ENCODE peak calls at places on chromosomes 2 and 18, in six cellular contexts. One of them, this sample, is unnamed.

GRCh38 chr2:3491306-3491705 is 28.0 kb downstream of the ADI1 start:
- DNase-seq in K562: no peak
- DNase-seq in spleen: no peak
- DNase-seq in BE2C: no peak
- DNase-seq in A549: no peak
- DNase-seq in left ventricle myocardium inferior: no peak
- DNase-seq in this sample: no peak

GRCh38 chr18:44238449-44238848 is 442.2 kb upstream of the SETBP1 start:
- DNase-seq in spleen: no peak
- DNase-seq in BE2C: no peak
- DNase-seq in A549: no peak
- DNase-seq in left ventricle myocardium inferior: no peak
- DNase-seq in K562: no peak
- DNase-seq in this sample: no peak

GRCh38 chr2:101371635-101372034 is 15.7 kb downstream of the CREG2 start:
- DNase-seq in spleen: no peak
- DNase-seq in A549: no peak
- DNase-seq in K562: no peak
- DNase-seq in BE2C: no peak
- DNase-seq in left ventricle myocardium inferior: no peak
- DNase-seq in this sample: no peak

GRCh38 chr18:5519448-5520362 is 24.1 kb downstream of the EPB41L3 start:
- DNase-seq in K562: no peak
- DNase-seq in left ventricle myocardium inferior: no peak
- DNase-seq in A549: no peak
- DNase-seq in spleen: no peak
- DNase-seq in BE2C: no peak
- DNase-seq in this sample: peak; percentile 71

GRCh38 chr2:99240431-99240830 is 15.0 kb downstream of the LYG2 start:
- DNase-seq in BE2C: no peak
- DNase-seq in left ventricle myocardium inferior: no peak
- DNase-seq in spleen: no peak
- DNase-seq in A549: no peak
- DNase-seq in K562: no peak
- DNase-seq in this sample: no peak

GRCh38 chr2:17805717-17806354 is 10.4 kb upstream of the MSGN1 start:
- DNase-seq in K562: no peak
- DNase-seq in left ventricle myocardium inferior: no peak
- DNase-seq in A549: no peak
- DNase-seq in spleen: peak; percentile 67
- DNase-seq in BE2C: no peak
- DNase-seq in this sample: no peak

GRCh38 chr2:10499275-10499907 is 51.3 kb upstream of the ODC1 start:
- DNase-seq in A549: no peak
- DNase-seq in left ventricle myocardium inferior: no peak
- DNase-seq in K562: no peak
- DNase-seq in BE2C: no peak
- DNase-seq in spleen: peak; percentile 25
- DNase-seq in this sample: no peak

GRCh38 chr2:74045454-74045853 is 60.7 kb downstream of the TET3 start:
- DNase-seq in A549: no peak
- DNase-seq in spleen: no peak
- DNase-seq in BE2C: no peak
- DNase-seq in K562: no peak
- DNase-seq in left ventricle myocardium inferior: no peak
- DNase-seq in this sample: peak; percentile 32

GRCh38 chr2:191908874-191909273 is 62.0 kb upstream of the CAVIN2 start:
- DNase-seq in K562: no peak
- DNase-seq in A549: no peak
- DNase-seq in left ventricle myocardium inferior: no peak
- DNase-seq in spleen: no peak
- DNase-seq in BE2C: no peak
- DNase-seq in this sample: no peak

GRCh38 chr2:20612835-20613341 is 38.0 kb downstream of the HS1BP3 start:
- DNase-seq in BE2C: no peak
- DNase-seq in A549: no peak
- DNase-seq in spleen: peak; percentile 4
- DNase-seq in K562: no peak
- DNase-seq in left ventricle myocardium inferior: no peak
- DNase-seq in this sample: no peak

GRCh38 chr2:174341301-174341994 is 6.7 kb downstream of the SP9 start:
- DNase-seq in A549: peak; percentile 88
- DNase-seq in left ventricle myocardium inferior: peak; percentile 87
- DNase-seq in BE2C: peak; percentile 73
- DNase-seq in K562: peak; percentile 81
- DNase-seq in spleen: peak; percentile 98
- DNase-seq in this sample: peak; percentile 89

GRCh38 chr2:234770081-234770506 is 181.7 kb upstream of the SH3BP4 start:
- DNase-seq in left ventricle myocardium inferior: peak; percentile 33
- DNase-seq in spleen: no peak
- DNase-seq in K562: no peak
- DNase-seq in A549: no peak
- DNase-seq in BE2C: peak; percentile 70
- DNase-seq in this sample: peak; percentile 83

GRCh38 chr18:33944493-33944892 is 280.2 kb downstream of the NOL4 start:
- DNase-seq in BE2C: no peak
- DNase-seq in A549: no peak
- DNase-seq in spleen: no peak
- DNase-seq in K562: no peak
- DNase-seq in left ventricle myocardium inferior: no peak
- DNase-seq in this sample: no peak

GRCh38 chr2:176002684-176003225 is 688 bp upstream of the LNPK start:
- DNase-seq in A549: peak; percentile 13
- DNase-seq in left ventricle myocardium inferior: no peak
- DNase-seq in spleen: no peak
- DNase-seq in BE2C: no peak
- DNase-seq in K562: peak; percentile 50
- DNase-seq in this sample: no peak

GRCh38 chr2:48480526-48480925 is 49.4 kb upstream of the STON1 start:
- DNase-seq in left ventricle myocardium inferior: no peak
- DNase-seq in BE2C: no peak
- DNase-seq in spleen: no peak
- DNase-seq in K562: no peak
- DNase-seq in A549: no peak
- DNase-seq in this sample: no peak

GRCh38 chr2:120470041-120470716 is 124.2 kb downstream of the INHBB start:
- DNase-seq in K562: no peak
- DNase-seq in spleen: peak; percentile 77
- DNase-seq in BE2C: no peak
- DNase-seq in left ventricle myocardium inferior: peak; percentile 72
- DNase-seq in A549: peak; percentile 90
- DNase-seq in this sample: no peak

GRCh38 chr2:208250401-208250800 is 4.5 kb downstream of the IDH1 start:
- DNase-seq in K562: no peak
- DNase-seq in A549: no peak
- DNase-seq in BE2C: no peak
- DNase-seq in spleen: no peak
- DNase-seq in left ventricle myocardium inferior: no peak
- DNase-seq in this sample: peak; percentile 56

GRCh38 chr18:52439457-52439856 is 99.5 kb downstream of the DCC start:
- DNase-seq in spleen: no peak
- DNase-seq in BE2C: no peak
- DNase-seq in left ventricle myocardium inferior: no peak
- DNase-seq in K562: no peak
- DNase-seq in A549: peak; percentile 9
- DNase-seq in this sample: no peak

GRCh38 chr2:240438810-240439697 is 3.6 kb downstream of the GPC1 start:
- DNase-seq in spleen: peak; percentile 73
- DNase-seq in left ventricle myocardium inferior: peak; percentile 49
- DNase-seq in K562: no peak
- DNase-seq in A549: no peak
- DNase-seq in BE2C: no peak
- DNase-seq in this sample: no peak

DNA sequence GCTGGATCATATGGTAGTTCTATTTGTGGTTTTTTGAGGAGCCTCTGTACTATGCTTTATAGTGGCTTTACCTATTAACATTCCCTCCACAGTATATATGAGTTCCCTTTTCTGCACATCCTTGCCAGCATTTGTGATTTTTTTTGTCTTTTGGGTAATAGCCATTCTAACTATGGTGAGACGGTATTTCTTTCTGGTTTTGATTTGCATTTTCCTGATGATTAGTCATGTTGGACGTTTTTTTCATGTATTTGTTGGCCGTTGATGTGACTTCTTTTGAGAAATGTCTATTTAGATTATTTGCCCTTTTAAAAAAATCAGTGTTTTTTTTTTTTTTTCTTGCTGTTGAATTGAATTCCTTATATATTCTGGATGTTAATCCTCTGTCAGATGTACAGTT is 31.1 kb downstream of the ACTR3 start:
- DNase-seq in A549: no peak
- DNase-seq in left ventricle myocardium inferior: no peak
- DNase-seq in spleen: no peak
- DNase-seq in BE2C: no peak
- DNase-seq in K562: no peak
- DNase-seq in this sample: no peak
- TF ChIP-seq CTCF in A549: no peak
- TF ChIP-seq CTCF in left ventricle myocardium inferior: no peak
- TF ChIP-seq CTCF in spleen: no peak
- TF ChIP-seq CTCF in BE2C: no peak
- TF ChIP-seq CTCF in K562: no peak
- TF ChIP-seq CTCF in this sample: no peak

GRCh38 chr2:11810237-11810977 is 64.0 kb downstream of the LPIN1 start:
- DNase-seq in A549: no peak
- DNase-seq in left ventricle myocardium inferior: no peak
- DNase-seq in BE2C: no peak
- DNase-seq in K562: no peak
- DNase-seq in spleen: no peak
- DNase-seq in this sample: no peak

GRCh38 chr2:11814979-11815510 is 68.6 kb downstream of the LPIN1 start:
- DNase-seq in spleen: no peak
- DNase-seq in A549: no peak
- DNase-seq in K562: no peak
- DNase-seq in left ventricle myocardium inferior: no peak
- DNase-seq in BE2C: no peak
- DNase-seq in this sample: no peak

GRCh38 chr2:11812466-11813100 is 66.2 kb downstream of the LPIN1 start:
- DNase-seq in A549: no peak
- DNase-seq in BE2C: no peak
- DNase-seq in left ventricle myocardium inferior: no peak
- DNase-seq in spleen: no peak
- DNase-seq in K562: no peak
- DNase-seq in this sample: no peak

GRCh38 chr2:11811036-11811654 is 64.7 kb downstream of the LPIN1 start:
- DNase-seq in BE2C: no peak
- DNase-seq in left ventricle myocardium inferior: no peak
- DNase-seq in A549: no peak
- DNase-seq in spleen: no peak
- DNase-seq in K562: no peak
- DNase-seq in this sample: no peak

GRCh38 chr2:11813951-11814350 is 67.5 kb downstream of the LPIN1 start:
- DNase-seq in spleen: no peak
- DNase-seq in K562: no peak
- DNase-seq in A549: no peak
- DNase-seq in BE2C: no peak
- DNase-seq in left ventricle myocardium inferior: no peak
- DNase-seq in this sample: no peak
- H3K9me3 ChIP-seq in spleen: no peaks in the 10 kb centered on the region
- H3K9me3 ChIP-seq in K562: no peaks in the 10 kb centered on the region
- H3K9me3 ChIP-seq in A549: no peaks in the 10 kb centered on the region
- H3K9me3 ChIP-seq in BE2C: no peaks in the 10 kb centered on the region
- H3K9me3 ChIP-seq in left ventricle myocardium inferior: no peaks in the 10 kb centered on the region
- H3K9me3 ChIP-seq in this sample: no peaks in the 10 kb centered on the region

GRCh38 chr2:128750328-128751165 is 431.9 kb upstream of the HS6ST1 start:
- DNase-seq in K562: no peak
- DNase-seq in left ventricle myocardium inferior: no peak
- DNase-seq in BE2C: no peak
- DNase-seq in spleen: no peak
- DNase-seq in A549: no peak
- DNase-seq in this sample: no peak

GRCh38 chr2:128752691-128753263 is 434.1 kb upstream of the HS6ST1 start:
- DNase-seq in A549: no peak
- DNase-seq in spleen: no peak
- DNase-seq in BE2C: no peak
- DNase-seq in left ventricle myocardium inferior: no peak
- DNase-seq in K562: no peak
- DNase-seq in this sample: no peak

GRCh38 chr2:128753321-128753720 is 434.7 kb upstream of the HS6ST1 start:
- DNase-seq in A549: no peak
- DNase-seq in spleen: no peak
- DNase-seq in K562: no peak
- DNase-seq in left ventricle myocardium inferior: no peak
- DNase-seq in BE2C: no peak
- DNase-seq in this sample: no peak

GRCh38 chr2:128754246-128754724 is 435.6 kb upstream of the HS6ST1 start:
- DNase-seq in left ventricle myocardium inferior: peak; percentile 66
- DNase-seq in spleen: peak; percentile 92
- DNase-seq in K562: no peak
- DNase-seq in BE2C: peak; percentile 50
- DNase-seq in A549: no peak
- DNase-seq in this sample: peak; percentile 86

DNA sequence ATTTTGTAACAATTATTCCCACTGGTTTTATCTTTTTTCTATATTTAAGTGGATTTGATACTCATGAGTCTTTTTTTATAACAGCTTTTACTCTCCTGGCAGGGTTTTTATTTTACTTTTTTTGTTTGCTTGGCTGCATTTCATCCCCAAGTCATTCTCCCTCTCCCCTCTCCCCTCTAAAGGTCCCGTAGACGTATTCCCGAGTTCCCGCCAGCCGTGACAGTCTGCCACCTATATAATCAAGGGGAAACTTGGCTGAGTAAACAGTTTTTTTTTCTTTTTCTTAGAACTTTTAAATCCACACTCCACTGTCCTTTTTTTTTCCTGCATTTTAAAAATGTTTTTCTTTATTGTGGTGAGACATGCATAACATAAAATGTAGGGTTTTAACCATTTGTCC is 433.1 kb upstream of the HS6ST1 start:
- DNase-seq in K562: no peak
- DNase-seq in left ventricle myocardium inferior: no peak
- DNase-seq in BE2C: no peak
- DNase-seq in A549: no peak
- DNase-seq in spleen: no peak
- DNase-seq in this sample: no peak
- H3K4me3 ChIP-seq in K562: no peak overlapping the region
- H3K4me3 ChIP-seq in left ventricle myocardium inferior: no peak overlapping the region
- H3K4me3 ChIP-seq in BE2C: no peak overlapping the region
- H3K4me3 ChIP-seq in A549: no peak overlapping the region
- H3K4me3 ChIP-seq in spleen: no peak overlapping the region
- H3K4me3 ChIP-seq in this sample: no peak overlapping the region

GRCh38 chr2:169360984-169361705 is 1.2 kb downstream of the LRP2 start:
- DNase-seq in K562: no peak
- DNase-seq in BE2C: no peak
- DNase-seq in left ventricle myocardium inferior: no peak
- DNase-seq in spleen: no peak
- DNase-seq in A549: no peak
- DNase-seq in this sample: peak; percentile 29

GRCh38 chr2:169361706-169362345 is 508 bp downstream of the LRP2 start:
- DNase-seq in left ventricle myocardium inferior: no peak
- DNase-seq in K562: peak; percentile 22
- DNase-seq in spleen: peak; percentile 73
- DNase-seq in BE2C: no peak
- DNase-seq in A549: peak; percentile 1
- DNase-seq in this sample: peak; percentile 74

GRCh38 chr2:169363570-169364150 is 1.3 kb upstream of the LRP2 start:
- DNase-seq in A549: peak; percentile 19
- DNase-seq in K562: peak; percentile 27
- DNase-seq in BE2C: no peak
- DNase-seq in spleen: peak; percentile 79
- DNase-seq in left ventricle myocardium inferior: no peak
- DNase-seq in this sample: peak; percentile 21

GRCh38 chr2:169363027-169363569 is 764 bp upstream of the LRP2 start:
- DNase-seq in left ventricle myocardium inferior: no peak
- DNase-seq in K562: no peak
- DNase-seq in spleen: no peak
- DNase-seq in A549: peak; percentile 1
- DNase-seq in BE2C: no peak
- DNase-seq in this sample: no peak

GRCh38 chr2:169362346-169363026 is at the start of gene LRP2:
- DNase-seq in BE2C: no peak
- DNase-seq in spleen: no peak
- DNase-seq in A549: peak; percentile 4
- DNase-seq in K562: peak; percentile 19
- DNase-seq in left ventricle myocardium inferior: no peak
- DNase-seq in this sample: no peak
- TF ChIP-seq CTCF in BE2C: no peak
- TF ChIP-seq CTCF in spleen: no peak
- TF ChIP-seq CTCF in A549: no peak
- TF ChIP-seq CTCF in K562: no peak
- TF ChIP-seq CTCF in left ventricle myocardium inferior: no peak
- TF ChIP-seq CTCF in this sample: no peak

This sample was measured in cardiac muscle cell.